ENCODE peak calls at places on chromosomes 16 and 17, in eight cellular contexts. O is activated naive CD4-positive, alpha-beta T cell; H is glutamatergic neuron; D is occipital lobe; U is epithelial cell of esophagus; E is DMS 273 treated with DMSO at 0.1 percent for 48 hours; A is ascending aorta; F is suprapubic skin. J is an unnamed sample.

GRCh38 chr16:55842369-55843104 is 9.6 kb upstream of the CES1 start:
- DNase-seq in O (no peak), H (no peak), D (no peak), U (peak), E (peak), A (no peak), F (no peak), J (peak)

GRCh38 chr17:81050645-81051625 is 16.0 kb downstream of the BAIAP2 start:
- DNase-seq in O (no peak), H (no peak), D (no peak), U (no peak), E (no peak), A (no peak), F (no peak), J (peak)

GRCh38 chr17:37301288-37301687 is 74.5 kb upstream of the C17orf78 start:
- DNase-seq in O (no peak), H (no peak), D (peak), U (peak), E (no peak), A (no peak), F (no peak), J (no peak)

GRCh38 chr17:35214631-35215273 is 20.6 kb upstream of the SLC35G3 start:
- DNase-seq in O (peak), H (no peak), D (no peak), U (no peak), E (no peak), A (no peak), F (no peak), J (no peak)

GRCh38 chr17:71970312-71970711 is 150.5 kb upstream of the SOX9 start:
- DNase-seq in O (no peak), H (no peak), D (no peak), U (peak), E (no peak), A (no peak), F (no peak), J (peak)

GRCh38 chr17:9973689-9974459 is 68.8 kb upstream of the RCVRN start:
- DNase-seq in O (no peak), H (no peak), D (no peak), U (no peak), E (no peak), A (no peak), F (no peak), J (no peak)

GRCh38 chr16:49492090-49492801 is 118.6 kb downstream of the C16orf78 start:
- DNase-seq in O (peak), H (peak), D (no peak), U (no peak), E (peak), A (peak), F (peak), J (peak)

GRCh38 chr16:67441907-67442306 is 11.0 kb downstream of the HSD11B2 start:
- DNase-seq in O (no peak), H (no peak), D (no peak), U (no peak), E (peak), A (no peak), F (no peak), J (no peak)

GRCh38 chr16:57915267-57915666 is 55.7 kb downstream of the CNGB1 start:
- DNase-seq in O (no peak), H (no peak), D (no peak), U (no peak), E (no peak), A (no peak), F (no peak), J (no peak)

GRCh38 chr16:23538919-23539278 is 18.3 kb downstream of the EARS2 start:
- DNase-seq in O (no peak), H (no peak), D (no peak), U (no peak), E (no peak), A (no peak), F (no peak), J (no peak)

J was measured in MCF 10A.